ENCODE peak calls at places on chromosomes 13 and 19, in five cellular contexts. One of them, this sample, is unnamed.

GRCh38 chr13:113209880-113210421 is 538 bp downstream of the CUL4A start:
- DNase-seq in GM12878: no peak
- DNase-seq in H1: peak
- DNase-seq in HepG2: peak
- DNase-seq in K562: no peak
- DNase-seq in this sample: no peak

GRCh38 chr13:91270031-91270430 is 77.5 kb upstream of the MIR17HG start:
- DNase-seq in GM12878: no peak
- DNase-seq in H1: no peak
- DNase-seq in HepG2: no peak
- DNase-seq in K562: no peak
- DNase-seq in this sample: no peak

GRCh38 chr19:47702671-47703070 is 10.6 kb upstream of the EHD2 start:
- DNase-seq in GM12878: no peak
- DNase-seq in H1: no peak
- DNase-seq in HepG2: no peak
- DNase-seq in K562: no peak
- DNase-seq in this sample: no peak

GRCh38 chr19:29499261-29499920 is 26.4 kb upstream of the VSTM2B start:
- DNase-seq in GM12878: no peak
- DNase-seq in H1: no peak
- DNase-seq in HepG2: no peak
- DNase-seq in K562: no peak
- DNase-seq in this sample: no peak

GRCh38 chr19:16268676-16269319 is 55.8 kb upstream of the KLF2 start:
- DNase-seq in GM12878: no peak
- DNase-seq in H1: no peak
- DNase-seq in HepG2: no peak
- DNase-seq in K562: no peak
- DNase-seq in this sample: no peak

GRCh38 chr19:2711175-2711936 is 8.9 kb upstream of the GNG7 start:
- DNase-seq in GM12878: no peak
- DNase-seq in H1: no peak
- DNase-seq in HepG2: no peak
- DNase-seq in K562: peak
- DNase-seq in this sample: no peak

GRCh38 chr19:41353466-41354342 is at the start of gene TGFB1:
- DNase-seq in GM12878: peak
- DNase-seq in H1: peak
- DNase-seq in HepG2: peak
- DNase-seq in K562: peak
- DNase-seq in this sample: peak

GRCh38 chr13:110607675-110608224 is 7.6 kb upstream of the NAXD start:
- DNase-seq in GM12878: no peak
- DNase-seq in H1: no peak
- DNase-seq in HepG2: no peak
- DNase-seq in K562: no peak
- DNase-seq in this sample: no peak

GRCh38 chr13:87235621-87236020 is 435.6 kb upstream of the SLITRK5 start:
- DNase-seq in GM12878: no peak
- DNase-seq in H1: no peak
- DNase-seq in HepG2: no peak
- DNase-seq in K562: no peak
- DNase-seq in this sample: no peak

GRCh38 chr19:47481460-47482052 is 2.5 kb downstream of the KPTN start:
- DNase-seq in GM12878: no peak
- DNase-seq in H1: no peak
- DNase-seq in HepG2: no peak
- DNase-seq in K562: no peak
- DNase-seq in this sample: no peak

GRCh38 chr13:44967656-44968451 is 21.4 kb downstream of the NUFIP1 start:
- DNase-seq in GM12878: no peak
- DNase-seq in H1: no peak
- DNase-seq in HepG2: no peak
- DNase-seq in K562: no peak
- DNase-seq in this sample: peak
- TF ChIP-seq KDM1A in GM12878: no peak
- TF ChIP-seq KDM1A in H1: no peak
- TF ChIP-seq KDM1A in HepG2: no peak
- TF ChIP-seq KDM1A in K562: no peak
- TF ChIP-seq KDM1A in this sample: no peak

DNA sequence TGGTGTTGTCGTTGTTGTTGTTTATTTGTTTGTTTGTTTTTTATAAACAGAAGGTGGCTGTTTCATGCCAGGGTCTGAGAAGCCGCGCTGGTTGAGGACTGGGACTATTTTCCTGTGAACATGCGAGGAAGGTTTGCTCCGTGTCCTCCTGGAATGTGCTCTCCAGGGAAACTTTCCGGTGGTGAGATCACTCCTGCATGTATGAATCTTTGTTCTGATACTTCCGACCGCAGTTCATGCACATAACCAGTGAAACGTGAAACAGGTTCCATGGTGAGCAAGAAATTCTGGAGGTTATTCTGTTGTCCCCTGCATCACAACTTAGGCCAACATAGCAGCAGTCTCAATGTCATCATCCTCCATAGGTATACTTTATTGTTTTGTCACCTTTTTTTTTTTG is 187.6 kb upstream of the ARGLU1 start:
- DNase-seq in GM12878: no peak
- DNase-seq in H1: no peak
- DNase-seq in HepG2: no peak
- DNase-seq in K562: no peak
- DNase-seq in this sample: no peak
- TF ChIP-seq KDM1A in GM12878: no peak
- TF ChIP-seq KDM1A in H1: no peak
- TF ChIP-seq KDM1A in HepG2: no peak
- TF ChIP-seq KDM1A in K562: no peak
- TF ChIP-seq KDM1A in this sample: no peak

DNA sequence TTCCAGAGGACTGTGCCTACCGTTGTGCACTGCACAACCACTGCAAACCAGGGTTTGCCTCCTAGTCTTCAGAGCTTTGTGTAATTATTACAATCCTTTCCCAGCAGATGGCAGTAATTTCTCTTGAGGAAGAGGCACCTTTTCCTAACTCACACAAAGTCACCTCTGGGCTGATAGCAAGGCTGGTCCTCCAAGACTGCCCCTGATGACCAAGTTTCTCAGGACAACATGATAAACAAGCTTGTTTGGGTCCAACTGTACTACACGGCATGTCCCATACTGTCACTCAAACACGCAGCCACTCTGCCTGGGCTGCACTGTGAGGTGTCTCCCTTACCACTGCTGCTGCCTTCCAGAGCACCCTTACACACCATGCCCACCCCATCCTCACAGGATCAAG is 39.3 kb downstream of the RFXAP start:
- DNase-seq in GM12878: no peak
- DNase-seq in H1: no peak
- DNase-seq in HepG2: peak
- DNase-seq in K562: peak
- DNase-seq in this sample: peak
- TF ChIP-seq KDM1A in GM12878: no peak
- TF ChIP-seq KDM1A in H1: no peak
- TF ChIP-seq KDM1A in HepG2: no peak
- TF ChIP-seq KDM1A in K562: no peak
- TF ChIP-seq KDM1A in this sample: no peak

GRCh38 chr13:40292108-40292507 is 374.3 kb downstream of the FOXO1 start:
- DNase-seq in GM12878: no peak
- DNase-seq in H1: no peak
- DNase-seq in HepG2: no peak
- DNase-seq in K562: no peak
- DNase-seq in this sample: no peak
- TF ChIP-seq KDM1A in GM12878: no peak
- TF ChIP-seq KDM1A in H1: no peak
- TF ChIP-seq KDM1A in HepG2: no peak
- TF ChIP-seq KDM1A in K562: no peak
- TF ChIP-seq KDM1A in this sample: no peak